ENCODE peak calls at places on chromosomes 13 and 19, in six cellular contexts. N is mesendoderm, C is cardiac muscle cell, W is left ventricle myocardium inferior, S is sigmoid colon, D is transverse colon. L is an unnamed sample. For H3K36me3, the result is how much of the 10 kb centered on the place peaks cover.

GRCh38 chr13:73776137-73776785 is 357.9 kb downstream of the KLF12 start:
- DNase-seq in C (no peak), N (no peak), W (no peak), D (no peak), S (no peak), L (no peak)

GRCh38 chr13:25687622-25688225 is 315.9 kb downstream of the ATP8A2 start:
- DNase-seq in C (no peak), W (no peak), N (no peak), D (peak), S (no peak), L (peak)

GRCh38 chr19:34480971-34481821 is at the start of gene WTIP:
- DNase-seq in D (peak), W (peak), S (peak), C (peak), N (peak), L (peak)

GRCh38 chr19:39498262-39499081 is at the start of gene DLL3:
- DNase-seq in D (no peak), N (peak), C (peak), W (no peak), S (no peak), L (no peak)

GRCh38 chr13:31909889-31910551 is 121.6 kb upstream of the FRY start:
- DNase-seq in D (peak), W (no peak), S (no peak), N (peak), C (peak), L (peak)

GRCh38 chr19:16087940-16088339 is 11.6 kb downstream of the TPM4 start:
- DNase-seq in C (no peak), D (no peak), W (no peak), N (no peak), S (no peak), L (no peak)

GRCh38 chr13:36549771-36550170 is 117.5 kb downstream of the CCNA1 start:
- DNase-seq in N (no peak), D (no peak), C (peak), S (no peak), W (no peak), L (no peak)

GRCh38 chr13:89763011-89763410 is 1584.5 kb upstream of the MIR17HG start:
- DNase-seq in C (no peak), N (no peak), D (no peak), W (no peak), S (no peak), L (no peak)

GRCh38 chr19:50325310-50326100 is 3.7 kb downstream of the KCNC3 start:
- DNase-seq in W (peak), N (peak), C (peak), D (peak), S (no peak), L (peak)

GRCh38 chr19:38394488-38394887 is 6.0 kb downstream of the SPRED3 start:
- DNase-seq in W (no peak), N (peak), C (peak), S (no peak), D (no peak), L (no peak)

GRCh38 chr19:13790354-13790753 is 4.9 kb upstream of the ZSWIM4 start:
- DNase-seq in W (no peak), C (no peak), S (no peak), D (no peak), N (no peak), L (no peak)

DNA sequence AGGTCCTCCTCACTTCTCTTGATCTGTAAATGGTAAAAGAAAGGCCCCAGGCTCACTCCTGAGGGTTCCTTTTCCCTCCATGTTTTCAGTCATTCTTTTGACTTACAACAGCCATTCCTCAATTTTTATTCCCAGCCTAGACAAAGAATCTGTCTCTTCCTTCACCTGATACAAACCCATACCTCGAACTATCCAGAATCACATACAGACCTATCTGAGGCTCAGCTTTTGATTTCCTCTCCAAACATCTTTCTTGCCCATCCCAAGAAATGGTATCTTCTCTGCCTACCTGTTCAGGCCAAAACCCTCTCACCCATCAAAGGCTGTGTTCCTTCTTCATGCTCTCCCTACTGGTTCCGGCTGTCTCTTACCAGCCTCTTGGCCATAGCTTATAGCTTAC is 2.2 kb downstream of the CHMP2A start:
- DNase-seq in C (no peak), S (no peak), N (no peak), D (no peak), W (no peak), L (no peak)
- H3K36me3 ChIP-seq in C (under half), S (half or more), N (under half), D (under half), W (half or more), L (under half)

DNA sequence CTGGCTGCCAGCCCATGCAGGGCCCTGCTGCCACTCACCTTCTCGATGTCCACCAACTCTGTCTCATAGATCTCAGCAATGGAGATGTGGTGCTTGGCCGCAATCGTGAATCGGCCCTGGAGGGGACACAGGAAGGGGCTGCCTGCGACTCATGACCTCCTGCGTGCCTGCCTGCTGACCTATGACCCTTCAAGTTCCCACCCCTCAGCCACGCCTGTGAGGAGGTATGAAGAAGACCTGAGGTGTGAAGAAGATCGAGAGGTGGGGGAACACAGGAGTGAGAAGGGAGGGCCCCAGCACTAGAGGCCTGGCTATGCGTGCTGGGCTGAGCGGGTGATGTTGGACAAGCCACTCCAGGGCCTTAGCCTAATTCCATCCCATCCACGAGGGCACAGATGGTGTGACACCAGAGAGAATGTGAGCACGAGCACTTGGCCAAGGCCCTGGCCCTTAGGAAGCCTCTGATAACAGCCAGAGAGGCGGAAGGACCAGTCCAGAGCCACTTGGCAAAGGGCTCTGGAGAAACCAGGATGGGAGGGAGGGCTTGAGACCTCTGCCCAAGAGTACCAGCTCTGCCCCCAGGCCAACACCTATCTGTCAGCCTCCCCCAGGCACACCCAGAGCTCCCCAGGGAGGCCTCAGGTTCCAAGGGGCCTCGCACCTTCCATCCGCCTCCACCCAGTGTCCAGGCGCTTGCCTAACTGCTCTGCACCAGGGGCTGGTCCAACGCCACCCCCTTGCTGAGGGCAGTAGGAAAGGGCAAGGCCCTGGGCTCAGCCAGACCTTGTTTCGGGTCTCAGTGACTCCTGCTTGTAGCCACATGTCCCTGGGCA is 9.6 kb upstream of the KPTN start:
- DNase-seq in C (no peak), D (no peak), N (no peak), W (peak), S (no peak), L (no peak)
- H3K36me3 ChIP-seq in C (under half), D (under half), N (under half), W (half or more), S (half or more), L (under half)

DNA sequence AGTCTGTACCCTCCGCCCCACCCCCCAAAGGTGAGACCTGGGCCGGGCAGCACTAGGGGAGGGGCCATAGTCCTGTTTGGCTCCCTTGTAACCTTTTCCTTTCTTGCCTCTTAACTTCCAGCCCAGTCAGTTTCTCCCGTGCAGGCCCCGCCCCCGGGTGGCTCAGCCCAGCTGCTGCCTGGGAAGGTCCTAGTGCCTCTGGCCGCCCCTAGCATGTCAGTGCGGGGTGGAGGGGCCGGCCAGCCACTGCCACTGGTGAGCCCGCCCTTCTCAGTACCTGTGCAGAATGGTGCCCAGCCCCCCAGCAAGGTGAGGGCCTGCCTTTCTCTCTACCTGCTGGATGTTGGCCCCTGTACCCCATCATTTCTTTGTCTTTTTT is 10.5 kb upstream of the PRR19 start:
- DNase-seq in D (no peak), S (no peak), N (peak), W (no peak), C (no peak), L (peak)
- H3K36me3 ChIP-seq in D (under half), S (half or more), N (under half), W (half or more), C (under half), L (under half)

DNA sequence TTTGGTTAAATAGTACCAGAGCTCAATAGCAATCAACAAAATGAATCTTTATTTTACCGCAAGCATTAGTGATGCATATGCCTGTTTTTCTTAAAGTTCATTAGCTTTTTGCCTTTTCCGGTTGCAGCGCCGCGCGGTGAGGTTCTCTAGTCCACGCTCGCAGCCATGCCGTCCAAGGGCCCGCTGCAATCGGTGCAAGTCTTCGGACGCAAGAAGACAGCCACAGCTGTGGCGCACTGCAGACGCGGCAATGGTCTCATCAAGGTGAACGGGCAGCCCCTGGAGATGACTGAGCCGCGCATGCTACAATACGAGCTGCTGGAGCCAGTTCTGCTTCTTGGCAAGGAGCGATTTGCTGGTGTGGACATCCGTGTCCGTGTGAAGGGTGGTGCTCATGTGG is 42.1 kb upstream of the ZNF486 start:
- DNase-seq in D (no peak), S (no peak), N (no peak), C (no peak), W (no peak), L (no peak)
- H3K36me3 ChIP-seq in D (under half), S (under half), N (under half), C (under half), W (half or more), L (under half)

GRCh38 chr19:23222998-23223652 is 27.1 kb downstream of the ZNF724 start:
- DNase-seq in C (no peak), W (no peak), S (no peak), N (peak), D (no peak), L (no peak)
- H3K36me3 ChIP-seq in C (under half), W (half or more), S (under half), N (under half), D (half or more), L (under half)

DNA sequence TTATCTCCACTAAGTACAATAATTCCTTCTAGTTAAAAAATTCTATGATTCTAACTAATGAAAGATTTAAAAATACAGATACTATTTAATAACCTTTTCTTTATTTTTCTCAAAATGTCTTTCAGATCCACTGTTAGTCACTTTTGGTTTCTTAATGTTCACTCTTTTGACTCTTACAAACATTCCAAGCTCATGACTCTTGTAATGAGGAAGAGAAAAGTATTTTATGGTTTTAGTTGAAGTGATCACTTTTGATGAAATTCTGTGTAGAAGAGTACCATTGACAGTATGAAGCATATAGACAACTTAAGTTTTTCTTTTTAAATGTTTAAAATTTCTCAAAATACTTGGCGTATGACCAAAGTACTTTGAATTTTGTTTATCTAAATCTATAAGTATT is 27.8 kb downstream of the COG3 start:
- DNase-seq in C (no peak), D (no peak), S (no peak), N (no peak), W (no peak), L (no peak)
- H3K36me3 ChIP-seq in C (half or more), D (under half), S (half or more), N (under half), W (half or more), L (under half)

GRCh38 chr19:44570984-44571684 is 41.7 kb upstream of the CEACAM20 start:
- DNase-seq in N (peak), C (peak), D (peak), W (no peak), S (no peak), L (peak)

GRCh38 chr19:44571830-44572661 is 41.3 kb upstream of the IGSF23 start:
- DNase-seq in N (no peak), W (no peak), D (no peak), S (no peak), C (no peak), L (no peak)

GRCh38 chr19:44570603-44570983 is 41.1 kb upstream of the CEACAM20 start:
- DNase-seq in D (no peak), S (no peak), C (no peak), W (no peak), N (no peak), L (no peak)

DNA sequence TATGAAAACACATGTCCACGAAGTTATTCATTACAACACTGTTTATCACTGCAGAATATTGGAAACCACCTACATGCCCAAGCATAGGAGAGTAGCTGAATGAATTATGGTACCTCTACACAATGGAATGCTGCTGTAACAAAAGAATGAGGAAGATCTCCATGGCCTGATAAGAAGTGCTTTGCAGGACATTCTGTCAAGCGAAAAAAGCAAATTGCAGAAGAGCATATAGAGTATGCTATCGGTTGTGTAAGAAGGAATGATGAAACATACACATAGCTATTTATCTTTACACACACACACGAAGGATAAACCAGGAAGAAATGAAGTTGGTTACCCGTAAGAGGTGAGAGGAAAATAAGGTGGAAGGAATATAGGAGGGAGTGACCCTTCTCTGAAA is 37.5 kb upstream of the CEACAM20 start:
- DNase-seq in C (no peak), D (no peak), W (no peak), S (no peak), N (no peak), L (no peak)
- H3K36me3 ChIP-seq in C (under half), D (under half), W (under half), S (under half), N (under half), L (under half)

DNA sequence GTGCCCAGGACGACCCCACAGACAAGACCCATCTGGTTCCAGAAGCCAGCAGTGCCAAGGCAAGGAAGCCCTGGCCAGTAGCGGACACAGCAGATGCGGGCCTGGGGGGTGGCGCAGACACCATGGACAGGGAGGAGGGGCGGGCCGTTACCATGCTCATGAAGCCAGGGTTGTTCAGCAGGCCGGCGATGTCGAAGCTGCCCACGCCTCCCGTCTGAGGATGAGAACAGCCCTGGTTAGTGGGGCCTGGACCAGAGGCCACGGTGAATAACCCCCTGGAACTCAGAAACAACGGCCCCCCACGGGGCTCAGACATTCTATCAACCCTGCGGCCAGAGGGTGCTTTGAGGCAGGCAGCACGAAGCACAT is 21.5 kb upstream of the SLC39A3 start:
- DNase-seq in S (no peak), C (no peak), N (no peak), D (no peak), W (no peak), L (no peak)
- H3K36me3 ChIP-seq in S (half or more), C (under half), N (under half), D (under half), W (half or more), L (under half)

GRCh38 chr13:110493613-110494012 is 67.9 kb downstream of the RAB20 start:
- DNase-seq in S (no peak), W (no peak), D (no peak), C (no peak), N (no peak), L (no peak)

GRCh38 chr13:110492299-110493160 is 69.0 kb downstream of the RAB20 start:
- DNase-seq in D (no peak), C (no peak), N (no peak), W (no peak), S (no peak), L (no peak)

GRCh38 chr13:110491869-110492268 is 69.7 kb downstream of the RAB20 start:
- DNase-seq in W (no peak), N (no peak), S (no peak), C (no peak), D (no peak), L (no peak)

GRCh38 chr13:110495376-110495775 is 66.1 kb downstream of the RAB20 start:
- DNase-seq in C (no peak), D (no peak), N (no peak), S (no peak), W (no peak), L (no peak)

DNA sequence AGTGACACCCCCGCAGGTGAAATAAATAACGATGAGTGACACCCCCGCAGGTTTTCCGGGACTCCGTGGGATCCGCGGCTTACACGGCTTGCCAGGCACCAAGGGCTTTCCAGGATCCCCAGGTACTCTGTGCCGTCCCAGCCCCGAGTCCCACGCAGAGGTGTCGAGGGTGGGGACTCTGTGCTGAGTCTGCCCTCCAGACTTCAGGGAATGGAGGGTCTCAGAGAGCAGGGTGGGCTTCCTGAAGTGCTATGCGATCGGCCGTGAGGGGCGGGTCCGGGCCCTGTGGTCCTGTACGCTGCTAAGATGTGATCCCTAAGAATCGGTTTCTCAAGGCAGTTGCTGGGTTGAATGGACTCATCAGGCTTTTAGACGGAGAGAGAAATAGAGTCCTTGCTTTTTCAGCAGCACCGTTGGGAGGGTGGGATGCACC is 68.3 kb downstream of the RAB20 start:
- DNase-seq in W (no peak), N (no peak), D (no peak), C (no peak), S (no peak), L (no peak)
- H3K36me3 ChIP-seq in W (half or more), N (under half), D (under half), C (under half), S (half or more), L (under half)

DNA sequence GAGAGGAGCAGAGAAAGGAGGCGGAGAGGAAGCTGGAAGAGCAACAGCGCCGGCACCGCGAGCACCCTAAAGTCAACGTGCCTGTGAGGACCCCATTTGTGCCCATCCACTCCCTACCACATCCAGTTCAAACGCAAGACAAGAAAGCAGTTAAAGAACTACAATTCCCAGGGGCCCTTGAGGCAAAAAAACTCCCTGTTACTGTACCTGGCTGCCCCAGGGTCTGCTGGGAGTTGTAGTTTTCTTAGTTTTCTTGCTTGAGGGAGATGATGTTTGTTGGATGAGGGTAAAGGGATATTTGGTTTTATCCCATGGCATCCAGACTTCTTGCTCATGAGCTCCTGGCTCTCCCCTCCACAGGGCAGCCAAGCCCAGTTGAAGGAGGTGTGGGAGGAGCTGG is 13.0 kb downstream of the NUCB1 start:
- DNase-seq in W (no peak), N (peak), C (no peak), S (no peak), D (no peak), L (no peak)
- H3K36me3 ChIP-seq in W (half or more), N (under half), C (under half), S (half or more), D (half or more), L (under half)

L was measured in colonic mucosa.